ENCODE peak calls at places on chromosomes 2 and 18, in nine cellular contexts. W is neural crest cell, G is AG09309, L is AG04450, H is Calu3, R is psoas muscle, Q is gastrocnemius medialis, J is pancreas, A is IMR-90. F is an unnamed sample.

GRCh38 chr2:101806123-101806522 is 108.6 kb downstream of the MAP4K4 start:
- DNase-seq in W (no peak), G (no peak), L (no peak), H (peak; percentile 31), R (no peak), Q (no peak), J (no peak), A (peak; percentile 76), F (no peak)

GRCh38 chr2:70993689-70993986 is 1.0 kb downstream of the TEX261 start:
- DNase-seq in W (no peak), G (no peak), L (no peak), H (no peak), R (no peak), Q (no peak), J (no peak), A (no peak), F (no peak)

GRCh38 chr2:28754321-28754720 is 2.7 kb downstream of the PPP1CB start:
- DNase-seq in W (no peak), G (no peak), L (no peak), H (no peak), R (no peak), Q (no peak), J (no peak), A (peak; percentile 26), F (no peak)

GRCh38 chr2:137659616-137660015 is 304.7 kb upstream of the HNMT start:
- DNase-seq in W (no peak), G (no peak), L (no peak), H (peak; percentile 46), R (no peak), Q (no peak), J (no peak), A (no peak), F (no peak)

GRCh38 chr2:235666240-235666781 is 172.5 kb downstream of the AGAP1 start:
- DNase-seq in W (peak; percentile 47), G (peak; percentile 61), L (peak; percentile 69), H (peak; percentile 58), R (no peak), Q (no peak), J (peak; percentile 30), A (peak; percentile 90), F (no peak)

GRCh38 chr2:46337208-46337994 is 40.2 kb downstream of the EPAS1 start:
- DNase-seq in W (no peak), G (no peak), L (no peak), H (no peak), R (no peak), Q (no peak), J (no peak), A (no peak), F (no peak)

GRCh38 chr18:48059363-48060109 is 129.1 kb upstream of the SMAD2 start:
- DNase-seq in W (no peak), G (no peak), L (no peak), H (no peak), R (no peak), Q (no peak), J (no peak), A (no peak), F (no peak)

GRCh38 chr2:41966920-41967319 is 80.9 kb upstream of the PKDCC start:
- DNase-seq in W (no peak), G (no peak), L (no peak), H (no peak), R (peak; percentile 63), Q (peak; percentile 74), J (no peak), A (no peak), F (no peak)

GRCh38 chr2:239735131-239735828 is 289.9 kb downstream of the NDUFA10 start:
- DNase-seq in W (peak; percentile 52), G (no peak), L (no peak), H (no peak), R (peak; percentile 61), Q (peak; percentile 37), J (no peak), A (no peak), F (no peak)

GRCh38 chr2:239737144-239737463 is 288.0 kb downstream of the NDUFA10 start:
- DNase-seq in W (no peak), G (no peak), L (no peak), H (no peak), R (peak; percentile 23), Q (no peak), J (no peak), A (no peak), F (no peak)

GRCh38 chr2:239735829-239736357 is 289.2 kb downstream of the NDUFA10 start:
- DNase-seq in W (no peak), G (no peak), L (no peak), H (no peak), R (peak; percentile 41), Q (no peak), J (no peak), A (no peak), F (no peak)

GRCh38 chr2:239738159-239738558 is 287.0 kb downstream of the NDUFA10 start:
- DNase-seq in W (no peak), G (no peak), L (no peak), H (no peak), R (no peak), Q (no peak), J (no peak), A (no peak), F (no peak)

GRCh38 chr2:239736358-239737143 is 288.6 kb downstream of the NDUFA10 start:
- DNase-seq in W (no peak), G (no peak), L (no peak), H (no peak), R (peak; percentile 44), Q (no peak), J (no peak), A (no peak), F (no peak)
- TF ChIP-seq CTCF in W (no peak), G (no peak), L (no peak), H (no peak), R (no peak), Q (no peak), J (no peak), A (no peak), F (peak; percentile 24)

DNA sequence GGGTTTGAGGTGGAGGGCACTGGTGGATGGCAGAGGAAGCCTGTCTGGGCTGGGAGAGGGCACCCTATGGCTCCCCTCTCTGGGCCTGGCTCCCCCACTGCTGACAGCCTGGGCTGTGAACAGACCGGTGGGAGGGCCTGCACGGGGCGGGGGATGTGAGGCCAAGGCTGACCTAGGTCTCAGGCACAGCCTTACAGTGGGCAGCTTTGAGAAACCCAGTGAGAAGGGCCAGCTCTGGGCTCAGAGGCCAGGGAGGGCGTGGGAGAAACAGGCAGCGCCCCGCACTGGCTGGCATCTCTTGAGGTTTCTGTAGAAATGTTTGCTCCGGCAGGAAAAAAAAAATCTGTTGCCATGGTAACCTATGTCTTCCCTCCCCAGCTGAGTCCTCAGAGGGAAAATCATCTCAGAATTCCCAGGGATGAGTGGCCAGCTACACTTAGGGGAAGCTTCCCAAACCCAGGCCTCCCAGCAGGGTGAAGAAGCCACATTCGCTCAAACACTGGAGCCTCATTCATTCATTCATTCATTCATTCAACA is 71.7 kb upstream of the TAF1B start:
- DNase-seq in W (no peak), G (peak; percentile 74), L (peak; percentile 26), H (no peak), R (no peak), Q (peak; percentile 31), J (no peak), A (peak; percentile 80), F (no peak)
- TF ChIP-seq CTCF in W (no peak), G (peak; percentile 47), L (peak; percentile 30), H (no peak), R (no peak), Q (no peak), J (no peak), A (peak; percentile 16), F (no peak)

DNA sequence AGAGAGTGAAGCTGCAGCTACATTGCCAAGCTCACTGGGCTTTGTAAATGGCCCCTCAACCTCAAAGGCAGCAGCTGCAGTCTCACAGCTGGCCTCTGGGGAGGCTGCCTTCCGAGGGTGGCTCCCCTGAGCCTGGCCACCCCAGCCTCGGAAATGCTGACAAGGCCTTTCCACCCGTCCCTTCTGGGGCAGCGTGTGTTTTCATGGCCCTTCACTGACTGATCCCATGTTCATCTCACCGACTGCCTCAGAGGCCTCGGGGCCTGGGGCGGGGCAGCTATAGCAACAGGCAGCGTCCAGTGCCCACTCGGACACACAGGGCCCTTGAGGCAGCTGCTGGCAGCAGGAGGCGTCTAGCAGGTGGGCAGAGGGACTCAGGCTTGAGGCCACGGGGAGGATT is 149.6 kb downstream of the GLI2 start:
- DNase-seq in W (no peak), G (no peak), L (no peak), H (no peak), R (peak; percentile 57), Q (peak; percentile 48), J (no peak), A (no peak), F (no peak)
- TF ChIP-seq CTCF in W (no peak), G (no peak), L (no peak), H (no peak), R (no peak), Q (no peak), J (no peak), A (no peak), F (no peak)

GRCh38 chr2:160275646-160276045 is 75.6 kb upstream of the ITGB6 start:
- DNase-seq in W (no peak), G (no peak), L (no peak), H (no peak), R (no peak), Q (no peak), J (no peak), A (no peak), F (no peak)
- TF ChIP-seq CTCF in W (no peak), G (no peak), L (no peak), H (no peak), R (no peak), Q (no peak), J (no peak), A (no peak), F (no peak)

DNA sequence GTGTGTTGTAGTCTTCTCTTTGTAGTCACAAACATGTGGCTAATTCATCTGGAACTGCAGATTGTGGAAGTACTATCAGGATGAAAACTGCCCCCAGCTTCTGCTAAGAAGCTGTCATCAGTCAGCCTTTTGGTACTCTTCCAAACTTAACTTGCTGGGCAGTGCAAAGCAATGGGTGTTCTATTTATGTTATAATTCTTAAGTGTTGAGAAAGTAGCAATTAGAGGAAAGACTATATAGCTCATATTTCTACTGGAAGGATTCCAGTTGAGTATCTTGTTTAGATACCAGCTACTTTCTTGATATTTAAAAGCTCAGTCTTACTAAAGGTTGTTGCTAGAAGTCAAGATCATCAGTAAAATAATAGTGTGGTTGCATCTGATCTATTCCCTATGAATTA is 52.1 kb downstream of the SLC38A11 start:
- DNase-seq in W (no peak), G (peak; percentile 40), L (peak; percentile 27), H (no peak), R (no peak), Q (no peak), J (no peak), A (peak; percentile 77), F (no peak)
- TF ChIP-seq CTCF in W (no peak), G (no peak), L (no peak), H (no peak), R (no peak), Q (no peak), J (no peak), A (no peak), F (no peak)

DNA sequence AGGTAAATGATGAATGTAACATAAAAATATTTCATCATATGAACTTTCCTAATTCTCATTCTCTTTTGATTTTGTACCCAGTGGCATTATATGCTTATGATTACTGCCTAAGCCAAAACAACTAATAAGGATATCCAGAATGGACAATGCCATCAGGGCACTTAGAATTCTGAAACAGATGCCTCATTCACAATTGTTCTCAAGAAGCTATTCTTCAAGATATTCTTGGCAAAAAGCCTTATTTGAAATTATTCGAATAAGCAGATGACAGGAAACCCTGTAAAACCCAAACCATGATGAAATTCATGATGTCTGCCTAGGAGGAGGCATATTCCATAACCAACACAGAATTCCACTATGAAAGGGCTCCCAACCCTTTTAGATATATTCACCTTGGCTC is 353.2 kb upstream of the TRIB2 start:
- DNase-seq in W (no peak), G (no peak), L (no peak), H (no peak), R (no peak), Q (no peak), J (no peak), A (no peak), F (no peak)
- TF ChIP-seq CTCF in W (no peak), G (no peak), L (no peak), H (no peak), R (no peak), Q (no peak), J (no peak), A (no peak), F (no peak)